ENCODE peak calls at places on chromosomes 3 and 15, in eight cellular contexts. D is prostate gland, N is body of pancreas, P is Peyer's patch, X is HCT116, U is stomach, R is NB4, O is K562. L is an unnamed sample.

GRCh38 chr3:185552358-185552877 is at the start of gene LIPH:
- DNase-seq in D (peak; percentile 61), N (peak; percentile 52), P (no peak), X (peak; percentile 76), U (peak; percentile 74), R (peak; percentile 70), O (peak; percentile 75), L (no peak)

GRCh38 chr3:9685216-9686049 is 18.2 kb upstream of the CPNE9 start:
- DNase-seq in D (no peak), N (no peak), P (no peak), X (no peak), U (no peak), R (no peak), O (no peak), L (no peak)

GRCh38 chr3:76367281-76367680 is 581.9 kb upstream of the ZNF717 start:
- DNase-seq in D (no peak), N (no peak), P (no peak), X (no peak), U (no peak), R (no peak), O (no peak), L (no peak)

GRCh38 chr3:27452368-27453090 is 31.7 kb downstream of the SLC4A7 start:
- DNase-seq in D (no peak), N (no peak), P (no peak), X (no peak), U (no peak), R (no peak), O (no peak), L (no peak)

GRCh38 chr15:83248151-83248851 is 36.2 kb downstream of the BNC1 start:
- DNase-seq in D (peak; percentile 53), N (peak; percentile 21), P (no peak), X (peak; percentile 67), U (no peak), R (peak; percentile 68), O (peak; percentile 69), L (no peak)

GRCh38 chr3:71651625-71652024 is 68.1 kb upstream of the FOXP1 start:
- DNase-seq in D (no peak), N (no peak), P (no peak), X (no peak), U (no peak), R (no peak), O (no peak), L (no peak)

GRCh38 chr3:89613241-89613640 is 505.8 kb downstream of the EPHA3 start:
- DNase-seq in D (no peak), N (no peak), P (no peak), X (no peak), U (no peak), R (no peak), O (no peak), L (no peak)

GRCh38 chr3:136114421-136114820 is 81.7 kb downstream of the MSL2 start:
- DNase-seq in D (no peak), N (no peak), P (no peak), X (no peak), U (no peak), R (no peak), O (no peak), L (no peak)

GRCh38 chr3:12239301-12239700 is 49.6 kb upstream of the PPARG start:
- DNase-seq in D (no peak), N (peak; percentile 20), P (no peak), X (no peak), U (no peak), R (no peak), O (no peak), L (peak; percentile 36)

GRCh38 chr3:176919836-176920760 is 277.2 kb downstream of the TBL1XR1 start:
- DNase-seq in D (no peak), N (peak; percentile 35), P (no peak), X (no peak), U (no peak), R (no peak), O (peak; percentile 5), L (no peak)

GRCh38 chr3:66253790-66254620 is 33.2 kb downstream of the SLC25A26 start:
- DNase-seq in D (no peak), N (no peak), P (no peak), X (peak; percentile 32), U (no peak), R (peak; percentile 40), O (peak; percentile 23), L (no peak)

GRCh38 chr15:65377105-65377975 is 462 bp downstream of the IGDCC3 start:
- DNase-seq in D (no peak), N (peak; percentile 35), P (no peak), X (no peak), U (no peak), R (peak; percentile 46), O (no peak), L (no peak)

GRCh38 chr3:13713396-13713795 is 164.5 kb downstream of the FBLN2 start:
- DNase-seq in D (peak; percentile 1), N (no peak), P (no peak), X (no peak), U (peak; percentile 16), R (no peak), O (no peak), L (no peak)

GRCh38 chr3:15458212-15458780 is 30.9 kb downstream of the EAF1 start:
- DNase-seq in D (no peak), N (no peak), P (no peak), X (no peak), U (no peak), R (peak; percentile 48), O (peak; percentile 33), L (no peak)

DNA sequence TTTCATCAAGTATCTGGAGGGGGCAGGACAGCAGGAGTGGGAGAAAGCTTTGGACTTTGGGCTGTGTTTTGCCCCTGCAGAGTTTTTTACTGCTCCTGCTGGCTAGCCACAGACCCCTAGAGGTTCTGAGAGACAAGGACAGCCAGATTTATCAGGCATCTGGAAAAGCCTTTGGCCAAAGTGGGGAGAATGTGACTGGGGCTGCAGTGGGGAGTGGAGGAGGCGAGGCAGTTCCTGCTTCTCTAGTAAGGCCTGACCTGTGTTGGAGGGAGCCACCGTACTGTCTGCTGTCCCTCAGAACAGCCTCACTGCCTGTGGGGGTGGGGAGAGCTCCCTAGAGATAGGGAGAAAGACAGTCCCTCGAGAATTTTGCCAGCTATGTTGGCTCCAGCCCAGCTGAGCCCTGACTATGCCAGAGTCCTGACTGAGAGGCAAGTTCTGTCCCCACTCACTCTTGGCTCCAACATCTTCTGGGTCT is 2.2 kb downstream of the ALPK3 start:
- DNase-seq in D (no peak), N (peak; percentile 42), P (no peak), X (no peak), U (no peak), R (peak; percentile 23), O (peak; percentile 46), L (peak; percentile 82)
- H3K4me3 ChIP-seq in D (no peak overlapping the region), N (no peak overlapping the region), P (no peak overlapping the region), X (no peak overlapping the region), U (peak overlapping the region; percentile 0), R (no peak overlapping the region), O (no peak overlapping the region), L (peak overlapping the region; percentile 72)

DNA sequence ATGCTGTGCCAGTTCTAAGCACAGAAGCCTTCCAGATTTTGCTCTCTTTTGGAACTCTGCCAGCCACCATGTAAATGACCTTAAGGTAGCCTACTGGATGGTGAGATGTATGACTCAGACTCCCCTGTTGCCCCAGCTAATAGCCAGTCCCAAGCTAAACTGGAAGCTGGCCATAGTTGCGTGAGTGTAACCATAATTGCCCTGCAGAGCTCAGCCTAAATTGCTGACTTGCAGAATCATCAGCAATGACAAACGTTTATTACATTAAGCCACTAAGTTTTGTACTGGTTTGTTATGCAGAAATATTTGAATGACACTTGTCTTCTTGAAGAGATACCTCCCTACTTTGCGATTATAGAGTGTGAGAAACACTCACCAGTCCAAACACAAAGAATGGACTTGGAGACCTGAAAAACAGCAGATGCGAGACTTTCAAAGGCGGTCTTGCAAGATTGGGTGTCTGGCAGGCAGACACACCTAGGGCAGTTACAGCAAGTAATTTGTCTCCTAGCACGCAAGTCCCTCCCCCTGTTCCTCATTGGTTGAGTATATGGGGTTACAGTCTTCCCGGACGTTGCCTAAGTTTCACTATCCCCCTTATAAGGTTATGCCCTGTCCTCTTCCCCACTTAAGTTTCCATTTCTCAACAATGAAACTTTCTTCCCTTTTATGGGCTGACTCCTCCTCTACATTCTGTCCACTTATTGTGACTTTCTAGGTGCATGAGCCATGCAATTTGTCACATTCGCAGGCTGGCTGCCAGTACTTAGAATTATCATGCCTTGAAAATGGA is 83.6 kb upstream of the XCR1 start:
- DNase-seq in D (no peak), N (peak; percentile 47), P (no peak), X (peak; percentile 61), U (no peak), R (peak; percentile 95), O (peak; percentile 28), L (peak; percentile 48)
- TF ChIP-seq POLR2A in D (no peak), N (peak; percentile 12), P (no peak), X (no peak), U (no peak), R (peak; percentile 62), O (no peak), L (no peak)

GRCh38 chr3:52893723-52894122 is 3.6 kb downstream of the STIMATE start:
- DNase-seq in D (no peak), N (peak; percentile 78), P (no peak), X (no peak), U (peak; percentile 71), R (peak; percentile 45), O (no peak), L (peak; percentile 35)

GRCh38 chr3:52892625-52893311 is 4.6 kb downstream of the STIMATE start:
- DNase-seq in D (no peak), N (no peak), P (peak; percentile 62), X (no peak), U (no peak), R (peak; percentile 34), O (no peak), L (no peak)

GRCh38 chr3:52891615-52892081 is 5.7 kb downstream of the STIMATE start:
- DNase-seq in D (no peak), N (no peak), P (no peak), X (no peak), U (no peak), R (peak; percentile 93), O (no peak), L (no peak)

GRCh38 chr3:52891164-52891563 is 6.2 kb downstream of the STIMATE start:
- DNase-seq in D (no peak), N (peak; percentile 13), P (peak; percentile 18), X (no peak), U (no peak), R (no peak), O (no peak), L (no peak)

GRCh38 chr3:52892290-52892624 is 5.1 kb downstream of the STIMATE start:
- DNase-seq in D (no peak), N (peak; percentile 23), P (no peak), X (no peak), U (no peak), R (no peak), O (no peak), L (no peak)
- H3K4me3 ChIP-seq in D (no peak overlapping the region), N (no peak overlapping the region), P (peak overlapping the region; percentile 34), X (no peak overlapping the region), U (no peak overlapping the region), R (no peak overlapping the region), O (no peak overlapping the region), L (no peak overlapping the region)

DNA sequence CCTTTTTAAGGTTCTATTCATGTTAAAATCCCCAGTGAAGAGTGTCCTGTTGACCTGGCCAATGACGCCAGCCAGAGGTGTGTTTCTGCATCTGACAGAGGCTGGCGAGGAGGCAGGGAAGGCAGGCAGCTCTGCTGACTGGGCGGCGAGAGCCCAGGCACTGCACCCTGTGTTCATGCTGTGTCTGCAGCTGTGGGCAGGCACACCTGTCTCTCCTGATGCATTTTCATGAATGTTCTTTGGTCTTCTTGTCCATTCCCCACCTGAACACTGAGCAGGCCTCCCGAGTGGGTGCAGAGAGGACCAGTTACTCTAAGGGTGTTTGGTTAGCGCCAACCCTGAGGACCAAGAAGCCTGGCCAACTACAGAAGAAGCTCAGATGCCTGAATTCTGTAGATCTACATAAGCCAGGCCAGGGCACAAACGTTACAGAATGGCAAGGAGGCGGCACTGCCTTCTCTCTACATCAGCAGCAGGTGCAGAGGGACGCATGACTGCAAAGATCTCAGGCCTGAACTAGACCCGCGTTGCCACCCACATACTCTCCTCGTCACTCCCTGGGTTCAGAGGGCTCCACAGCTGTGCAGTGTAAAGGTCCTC is 233.7 kb downstream of the OCA2 start:
- DNase-seq in D (no peak), N (no peak), P (no peak), X (no peak), U (no peak), R (no peak), O (no peak), L (no peak)
- TF ChIP-seq POLR2A in D (no peak), N (no peak), P (no peak), X (no peak), U (no peak), R (no peak), O (no peak), L (no peak)